ENCODE peak calls at places on chromosomes 12 and 14, in six cellular contexts. C is progenitor cell of endocrine pancreas, S is ovary, Z is AG04450, U is type B pancreatic cell, O is epithelial cell of esophagus. I is an unnamed sample.

GRCh38 chr14:88599321-88599720 is 36.5 kb downstream of the ZC3H14 start:
- DNase-seq in C (no peak), S (no peak), Z (no peak), U (no peak), O (no peak), I (no peak)

GRCh38 chr14:59629384-59630158 is 53.0 kb upstream of the CCDC175 start:
- DNase-seq in C (no peak), S (no peak), Z (no peak), U (no peak), O (no peak), I (no peak)

GRCh38 chr14:33052899-33053400 is 114.3 kb downstream of the NPAS3 start:
- DNase-seq in C (no peak), S (no peak), Z (no peak), U (no peak), O (no peak), I (no peak)

GRCh38 chr12:116390656-116391335 is 113.3 kb upstream of the MED13L start:
- DNase-seq in C (no peak), S (no peak), Z (no peak), U (no peak), O (no peak), I (no peak)

GRCh38 chr14:21061347-21061668 is 3.7 kb downstream of the RNASE8 start:
- DNase-seq in C (no peak), S (no peak), Z (no peak), U (no peak), O (no peak), I (no peak)

GRCh38 chr12:47758834-47759690 is at the start of gene RAPGEF3:
- DNase-seq in C (peak), S (peak), Z (no peak), U (no peak), O (peak), I (no peak)

GRCh38 chr14:34053666-34054065 is 102.8 kb upstream of the EGLN3 start:
- DNase-seq in C (no peak), S (peak), Z (no peak), U (peak), O (no peak), I (no peak)

GRCh38 chr14:91119556-91120311 is 5.9 kb downstream of the DGLUCY start:
- DNase-seq in C (no peak), S (no peak), Z (no peak), U (no peak), O (peak), I (no peak)

GRCh38 chr12:56947633-56948535 is 9.5 kb downstream of the RDH16 start:
- DNase-seq in C (no peak), S (no peak), Z (no peak), U (no peak), O (no peak), I (no peak)

GRCh38 chr14:76349993-76350392 is 25.9 kb upstream of the ESRRB start:
- DNase-seq in C (no peak), S (no peak), Z (no peak), U (no peak), O (no peak), I (no peak)

GRCh38 chr14:91154851-91155625 is 41.2 kb downstream of the DGLUCY start:
- DNase-seq in C (no peak), S (no peak), Z (peak), U (no peak), O (peak), I (peak)

GRCh38 chr14:46250113-46250703 is 401.4 kb downstream of the RPL10L start:
- DNase-seq in C (no peak), S (no peak), Z (no peak), U (no peak), O (peak), I (no peak)

GRCh38 chr14:87049886-87050820 is 942.8 kb downstream of the GALC start:
- DNase-seq in C (no peak), S (no peak), Z (peak), U (no peak), O (peak), I (no peak)
- TF ChIP-seq CTCF in C (peak), S (no peak), Z (peak), U (peak), O (peak), I (no peak)

DNA sequence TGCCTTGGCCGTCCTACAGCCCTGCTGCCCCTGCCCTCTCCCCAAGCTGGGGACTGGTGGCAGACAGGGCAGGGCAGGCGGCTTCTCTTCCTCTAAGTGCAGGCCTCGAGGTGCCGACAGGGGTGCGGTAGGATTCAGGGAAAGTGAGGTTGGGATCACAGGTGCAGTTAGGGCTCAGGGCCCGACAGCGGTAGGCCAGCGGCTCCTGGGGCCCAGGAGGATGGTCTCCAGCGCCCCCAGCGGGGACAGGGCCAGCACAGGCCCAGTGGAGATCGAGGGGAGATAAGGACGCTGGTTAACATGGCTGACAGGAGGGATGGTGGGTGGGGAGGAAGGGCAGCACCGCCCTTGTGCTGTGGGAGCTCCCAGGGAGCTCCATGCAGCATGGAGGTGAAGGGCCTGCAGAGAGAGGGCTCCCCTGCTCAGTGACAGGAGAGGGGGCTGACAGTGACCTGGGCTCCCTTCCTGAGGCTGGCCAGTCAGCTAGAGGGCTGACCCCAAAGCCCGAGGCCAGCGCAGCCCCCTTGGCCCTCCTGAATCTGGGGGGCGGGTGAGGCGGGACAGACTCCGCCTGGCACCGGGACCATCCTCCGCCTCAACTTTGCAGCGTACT is 860 bp upstream of the CRIP1 start:
- DNase-seq in C (no peak), S (peak), Z (no peak), U (no peak), O (no peak), I (no peak)
- TF ChIP-seq CTCF in C (peak), S (no peak), Z (no peak), U (peak), O (no peak), I (no peak)

GRCh38 chr14:94540031-94540794 is 21.0 kb upstream of the SERPINA4 start:
- DNase-seq in C (no peak), S (no peak), Z (no peak), U (no peak), O (no peak), I (no peak)
- TF ChIP-seq CTCF in C (no peak), S (no peak), Z (no peak), U (no peak), O (no peak), I (no peak)

GRCh38 chr12:98639526-98639925 is 5.1 kb downstream of the IKBIP start:
- DNase-seq in C (no peak), S (no peak), Z (no peak), U (no peak), O (no peak), I (no peak)

GRCh38 chr12:98645572-98646067 is 530 bp downstream of the APAF1 start:
- DNase-seq in C (no peak), S (no peak), Z (no peak), U (no peak), O (peak), I (no peak)

GRCh38 chr12:98646165-98646764 is 1.2 kb downstream of the APAF1 start:
- DNase-seq in C (no peak), S (no peak), Z (no peak), U (no peak), O (peak), I (no peak)

GRCh38 chr12:98644433-98644711 is 216 bp downstream of the IKBIP start:
- DNase-seq in C (peak), S (no peak), Z (no peak), U (peak), O (peak), I (no peak)

GRCh38 chr12:98644712-98645571 is at the start of the genes APAF1 and IKBIP:
- DNase-seq in C (peak), S (peak), Z (peak), U (peak), O (peak), I (peak)
- TF ChIP-seq CTCF in C (no peak), S (no peak), Z (peak), U (no peak), O (no peak), I (no peak)

DNA sequence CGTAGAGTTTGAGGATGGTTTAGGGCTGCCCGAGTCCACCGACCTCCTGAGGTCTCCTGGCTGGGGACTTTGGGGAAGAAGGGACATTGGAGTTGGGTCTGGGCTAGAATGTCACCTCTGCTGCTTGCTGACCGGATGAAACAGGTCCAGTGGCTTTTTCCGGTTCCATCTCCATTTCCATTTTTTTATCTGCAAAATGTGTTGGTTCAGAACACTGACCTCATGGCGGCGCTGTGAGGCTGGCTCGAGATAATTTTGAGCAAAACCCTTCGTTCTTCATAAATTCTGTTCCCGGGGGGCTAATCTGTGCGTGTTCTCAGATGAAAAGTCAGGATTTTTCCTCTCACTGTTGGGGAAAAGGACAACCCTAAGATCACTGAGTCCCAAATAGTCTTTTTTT is 11.7 kb upstream of the MYL2 start:
- DNase-seq in C (no peak), S (no peak), Z (no peak), U (no peak), O (no peak), I (no peak)
- TF ChIP-seq CTCF in C (peak), S (no peak), Z (peak), U (peak), O (peak), I (no peak)

GRCh38 chr14:63852817-63853730 is at the start of gene SYNE2:
- DNase-seq in C (peak), S (peak), Z (no peak), U (peak), O (peak), I (no peak)
- TF ChIP-seq CTCF in C (peak), S (no peak), Z (no peak), U (peak), O (no peak), I (no peak)

GRCh38 chr14:64478634-64479250 is 13.4 kb downstream of the AKAP5 start:
- DNase-seq in C (no peak), S (no peak), Z (no peak), U (no peak), O (peak), I (no peak)
- TF ChIP-seq CTCF in C (peak), S (no peak), Z (peak), U (peak), O (peak), I (no peak)